ENCODE peak calls at places on chromosome 5, in eight cellular contexts. One of them, this sample, is unnamed.

GRCh38 chr5:57117601-57118000 is 56.3 kb upstream of the GPBP1 start:
- DNase-seq in AG04450: no peak
- DNase-seq in cardiac muscle cell: no peak
- DNase-seq in neural crest cell: no peak
- DNase-seq in OCI-LY7: no peak
- DNase-seq in bronchial epithelial cell: no peak
- DNase-seq in A549: no peak
- DNase-seq in nephron progenitor cell: no peak
- DNase-seq in this sample: no peak

GRCh38 chr5:132489871-132490483 is 596 bp downstream of the IRF1 start:
- DNase-seq in AG04450: no peak
- DNase-seq in neural crest cell: no peak
- DNase-seq in OCI-LY7: peak; percentile 70
- DNase-seq in nephron progenitor cell: no peak
- DNase-seq in bronchial epithelial cell: no peak
- DNase-seq in cardiac muscle cell: peak; percentile 57
- DNase-seq in A549: peak; percentile 25
- DNase-seq in this sample: no peak

GRCh38 chr5:85205430-85205829 is 820.8 kb upstream of the EDIL3 start:
- DNase-seq in cardiac muscle cell: no peak
- DNase-seq in nephron progenitor cell: no peak
- DNase-seq in AG04450: no peak
- DNase-seq in bronchial epithelial cell: no peak
- DNase-seq in neural crest cell: no peak
- DNase-seq in OCI-LY7: no peak
- DNase-seq in A549: no peak
- DNase-seq in this sample: no peak

GRCh38 chr5:132883261-132883834 is 9.9 kb downstream of the LEAP2 start:
- DNase-seq in AG04450: peak; percentile 33
- DNase-seq in A549: peak; percentile 80
- DNase-seq in bronchial epithelial cell: peak; percentile 58
- DNase-seq in OCI-LY7: peak; percentile 60
- DNase-seq in cardiac muscle cell: peak; percentile 81
- DNase-seq in neural crest cell: peak; percentile 28
- DNase-seq in nephron progenitor cell: peak; percentile 27
- DNase-seq in this sample: peak; percentile 29

GRCh38 chr5:97297063-97297715 is 114.1 kb upstream of the RIOK2 start:
- DNase-seq in A549: peak; percentile 31
- DNase-seq in bronchial epithelial cell: peak; percentile 37
- DNase-seq in nephron progenitor cell: peak; percentile 38
- DNase-seq in AG04450: no peak
- DNase-seq in OCI-LY7: peak; percentile 24
- DNase-seq in cardiac muscle cell: peak; percentile 11
- DNase-seq in neural crest cell: peak; percentile 23
- DNase-seq in this sample: no peak

GRCh38 chr5:43312699-43313034 is 545 bp downstream of the HMGCS1 start:
- DNase-seq in OCI-LY7: peak; percentile 58
- DNase-seq in neural crest cell: no peak
- DNase-seq in A549: no peak
- DNase-seq in AG04450: no peak
- DNase-seq in bronchial epithelial cell: no peak
- DNase-seq in cardiac muscle cell: no peak
- DNase-seq in nephron progenitor cell: no peak
- DNase-seq in this sample: no peak

GRCh38 chr5:20034717-20035116 is 46.7 kb upstream of the CDH18 start:
- DNase-seq in neural crest cell: no peak
- DNase-seq in cardiac muscle cell: no peak
- DNase-seq in nephron progenitor cell: no peak
- DNase-seq in A549: no peak
- DNase-seq in AG04450: no peak
- DNase-seq in OCI-LY7: no peak
- DNase-seq in bronchial epithelial cell: no peak
- DNase-seq in this sample: no peak

GRCh38 chr5:97528941-97529340 is 345.9 kb upstream of the RIOK2 start:
- DNase-seq in cardiac muscle cell: peak; percentile 70
- DNase-seq in OCI-LY7: no peak
- DNase-seq in neural crest cell: no peak
- DNase-seq in nephron progenitor cell: no peak
- DNase-seq in A549: no peak
- DNase-seq in AG04450: peak; percentile 44
- DNase-seq in bronchial epithelial cell: no peak
- DNase-seq in this sample: peak; percentile 43

GRCh38 chr5:43227655-43228054 is 35.6 kb downstream of the NIM1K start:
- DNase-seq in AG04450: peak; percentile 21
- DNase-seq in neural crest cell: no peak
- DNase-seq in bronchial epithelial cell: peak; percentile 49
- DNase-seq in OCI-LY7: peak; percentile 20
- DNase-seq in cardiac muscle cell: peak; percentile 75
- DNase-seq in A549: peak; percentile 71
- DNase-seq in nephron progenitor cell: no peak
- DNase-seq in this sample: peak; percentile 14

GRCh38 chr5:130000460-130000859 is 96.2 kb downstream of the CHSY3 start:
- DNase-seq in nephron progenitor cell: no peak
- DNase-seq in AG04450: no peak
- DNase-seq in neural crest cell: no peak
- DNase-seq in cardiac muscle cell: no peak
- DNase-seq in bronchial epithelial cell: no peak
- DNase-seq in OCI-LY7: no peak
- DNase-seq in A549: no peak
- DNase-seq in this sample: no peak

GRCh38 chr5:129996896-129997295 is 92.6 kb downstream of the CHSY3 start:
- DNase-seq in OCI-LY7: no peak
- DNase-seq in AG04450: no peak
- DNase-seq in cardiac muscle cell: peak; percentile 19
- DNase-seq in neural crest cell: no peak
- DNase-seq in bronchial epithelial cell: peak; percentile 21
- DNase-seq in nephron progenitor cell: no peak
- DNase-seq in A549: no peak
- DNase-seq in this sample: peak; percentile 20

GRCh38 chr5:130002876-130003275 is 98.6 kb downstream of the CHSY3 start:
- DNase-seq in OCI-LY7: no peak
- DNase-seq in A549: no peak
- DNase-seq in neural crest cell: no peak
- DNase-seq in bronchial epithelial cell: no peak
- DNase-seq in AG04450: no peak
- DNase-seq in cardiac muscle cell: no peak
- DNase-seq in nephron progenitor cell: no peak
- DNase-seq in this sample: no peak

DNA sequence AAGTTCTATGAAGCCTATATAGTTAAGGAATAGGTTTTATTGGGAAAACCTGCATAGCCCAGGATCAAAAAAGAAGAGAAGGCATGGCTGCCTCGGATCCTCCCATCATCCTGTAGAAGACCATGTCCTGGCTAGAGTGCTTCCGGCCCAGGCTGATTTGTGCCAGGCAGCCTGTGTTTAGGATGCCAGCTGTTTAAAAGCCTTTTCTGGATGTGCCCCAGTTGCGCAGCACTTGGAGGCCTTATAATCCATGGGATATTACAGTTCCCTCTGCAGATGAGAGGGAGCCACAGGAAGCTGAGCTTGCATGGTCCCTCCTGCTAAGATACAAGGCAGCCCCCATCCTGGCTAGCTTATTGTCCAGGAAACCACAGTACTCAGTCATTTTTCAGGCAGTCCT is 97.9 kb downstream of the CHSY3 start:
- DNase-seq in nephron progenitor cell: no peak
- DNase-seq in OCI-LY7: no peak
- DNase-seq in AG04450: no peak
- DNase-seq in A549: no peak
- DNase-seq in neural crest cell: no peak
- DNase-seq in cardiac muscle cell: no peak
- DNase-seq in bronchial epithelial cell: no peak
- DNase-seq in this sample: no peak
- TF ChIP-seq CTCF in nephron progenitor cell: no peak
- TF ChIP-seq CTCF in OCI-LY7: no peak
- TF ChIP-seq CTCF in AG04450: no peak
- TF ChIP-seq CTCF in A549: no peak
- TF ChIP-seq CTCF in neural crest cell: no peak
- TF ChIP-seq CTCF in cardiac muscle cell: no peak
- TF ChIP-seq CTCF in bronchial epithelial cell: no peak
- TF ChIP-seq CTCF in this sample: no peak

GRCh38 chr5:116410345-116410890 is 164.2 kb downstream of the SEMA6A start:
- DNase-seq in nephron progenitor cell: no peak
- DNase-seq in A549: no peak
- DNase-seq in OCI-LY7: no peak
- DNase-seq in neural crest cell: no peak
- DNase-seq in cardiac muscle cell: no peak
- DNase-seq in AG04450: no peak
- DNase-seq in bronchial epithelial cell: no peak
- DNase-seq in this sample: no peak
- TF ChIP-seq CTCF in nephron progenitor cell: no peak
- TF ChIP-seq CTCF in A549: no peak
- TF ChIP-seq CTCF in OCI-LY7: no peak
- TF ChIP-seq CTCF in neural crest cell: no peak
- TF ChIP-seq CTCF in cardiac muscle cell: no peak
- TF ChIP-seq CTCF in AG04450: no peak
- TF ChIP-seq CTCF in bronchial epithelial cell: no peak
- TF ChIP-seq CTCF in this sample: no peak

DNA sequence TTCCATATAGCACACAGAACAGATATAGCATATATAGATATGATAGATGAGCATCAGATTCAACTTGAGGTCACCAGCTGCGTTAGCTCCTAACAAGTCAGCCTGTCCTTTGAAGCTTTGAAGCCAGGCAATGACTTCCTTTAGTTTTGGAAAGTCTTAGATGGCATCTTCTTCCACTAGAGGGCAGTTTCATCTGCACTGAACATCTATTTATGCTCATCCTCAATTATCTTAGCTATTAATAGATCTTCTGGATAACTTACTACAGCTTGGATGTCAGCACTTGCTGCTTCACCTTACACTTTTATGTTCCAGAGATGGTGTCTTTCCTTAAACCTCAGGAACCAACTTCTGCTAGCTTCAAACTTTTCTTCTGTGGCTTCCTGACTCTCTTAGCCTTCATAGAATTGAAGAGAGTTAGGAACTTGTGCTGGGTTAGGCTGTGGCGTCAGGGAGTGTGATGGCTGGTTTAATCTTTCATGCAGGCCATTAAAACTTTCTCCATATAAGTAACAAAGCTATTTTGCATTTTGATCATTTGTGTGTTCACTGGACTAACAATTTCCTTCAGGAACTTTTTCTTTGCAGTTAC is 1401.4 kb downstream of the EFNA5 start:
- DNase-seq in AG04450: no peak
- DNase-seq in nephron progenitor cell: no peak
- DNase-seq in A549: peak; percentile 31
- DNase-seq in bronchial epithelial cell: peak; percentile 58
- DNase-seq in neural crest cell: no peak
- DNase-seq in OCI-LY7: peak; percentile 18
- DNase-seq in cardiac muscle cell: peak; percentile 35
- DNase-seq in this sample: no peak
- TF ChIP-seq CTCF in AG04450: peak; percentile 75
- TF ChIP-seq CTCF in nephron progenitor cell: peak; percentile 36
- TF ChIP-seq CTCF in A549: peak; percentile 48
- TF ChIP-seq CTCF in bronchial epithelial cell: peak; percentile 74
- TF ChIP-seq CTCF in neural crest cell: peak; percentile 63
- TF ChIP-seq CTCF in OCI-LY7: peak; percentile 69
- TF ChIP-seq CTCF in cardiac muscle cell: peak; percentile 59
- TF ChIP-seq CTCF in this sample: peak; percentile 61

GRCh38 chr5:138594305-138595058 is 19.3 kb upstream of the HSPA9 start:
- DNase-seq in neural crest cell: no peak
- DNase-seq in cardiac muscle cell: no peak
- DNase-seq in AG04450: no peak
- DNase-seq in nephron progenitor cell: no peak
- DNase-seq in bronchial epithelial cell: no peak
- DNase-seq in OCI-LY7: no peak
- DNase-seq in A549: no peak
- DNase-seq in this sample: no peak
- TF ChIP-seq CTCF in neural crest cell: peak; percentile 56
- TF ChIP-seq CTCF in cardiac muscle cell: peak; percentile 52
- TF ChIP-seq CTCF in AG04450: peak; percentile 43
- TF ChIP-seq CTCF in nephron progenitor cell: peak; percentile 5
- TF ChIP-seq CTCF in bronchial epithelial cell: peak; percentile 36
- TF ChIP-seq CTCF in OCI-LY7: peak; percentile 78
- TF ChIP-seq CTCF in A549: peak; percentile 8
- TF ChIP-seq CTCF in this sample: peak; percentile 20

GRCh38 chr5:73312872-73313510 is 135.6 kb downstream of the FOXD1 start:
- DNase-seq in neural crest cell: no peak
- DNase-seq in AG04450: no peak
- DNase-seq in OCI-LY7: no peak
- DNase-seq in bronchial epithelial cell: no peak
- DNase-seq in cardiac muscle cell: no peak
- DNase-seq in A549: no peak
- DNase-seq in nephron progenitor cell: no peak
- DNase-seq in this sample: no peak

GRCh38 chr5:73312146-73312871 is 136.3 kb downstream of the FOXD1 start:
- DNase-seq in AG04450: peak; percentile 89
- DNase-seq in nephron progenitor cell: no peak
- DNase-seq in neural crest cell: no peak
- DNase-seq in bronchial epithelial cell: no peak
- DNase-seq in cardiac muscle cell: peak; percentile 94
- DNase-seq in A549: peak; percentile 25
- DNase-seq in OCI-LY7: peak; percentile 4
- DNase-seq in this sample: no peak

GRCh38 chr5:73307645-73308346 is 134.8 kb downstream of the TMEM174 start:
- DNase-seq in cardiac muscle cell: no peak
- DNase-seq in AG04450: no peak
- DNase-seq in bronchial epithelial cell: no peak
- DNase-seq in OCI-LY7: no peak
- DNase-seq in neural crest cell: no peak
- DNase-seq in nephron progenitor cell: no peak
- DNase-seq in A549: no peak
- DNase-seq in this sample: no peak

GRCh38 chr5:73314395-73315195 is 134.0 kb downstream of the FOXD1 start:
- DNase-seq in neural crest cell: no peak
- DNase-seq in bronchial epithelial cell: peak; percentile 82
- DNase-seq in A549: no peak
- DNase-seq in cardiac muscle cell: no peak
- DNase-seq in AG04450: no peak
- DNase-seq in OCI-LY7: no peak
- DNase-seq in nephron progenitor cell: no peak
- DNase-seq in this sample: no peak

DNA sequence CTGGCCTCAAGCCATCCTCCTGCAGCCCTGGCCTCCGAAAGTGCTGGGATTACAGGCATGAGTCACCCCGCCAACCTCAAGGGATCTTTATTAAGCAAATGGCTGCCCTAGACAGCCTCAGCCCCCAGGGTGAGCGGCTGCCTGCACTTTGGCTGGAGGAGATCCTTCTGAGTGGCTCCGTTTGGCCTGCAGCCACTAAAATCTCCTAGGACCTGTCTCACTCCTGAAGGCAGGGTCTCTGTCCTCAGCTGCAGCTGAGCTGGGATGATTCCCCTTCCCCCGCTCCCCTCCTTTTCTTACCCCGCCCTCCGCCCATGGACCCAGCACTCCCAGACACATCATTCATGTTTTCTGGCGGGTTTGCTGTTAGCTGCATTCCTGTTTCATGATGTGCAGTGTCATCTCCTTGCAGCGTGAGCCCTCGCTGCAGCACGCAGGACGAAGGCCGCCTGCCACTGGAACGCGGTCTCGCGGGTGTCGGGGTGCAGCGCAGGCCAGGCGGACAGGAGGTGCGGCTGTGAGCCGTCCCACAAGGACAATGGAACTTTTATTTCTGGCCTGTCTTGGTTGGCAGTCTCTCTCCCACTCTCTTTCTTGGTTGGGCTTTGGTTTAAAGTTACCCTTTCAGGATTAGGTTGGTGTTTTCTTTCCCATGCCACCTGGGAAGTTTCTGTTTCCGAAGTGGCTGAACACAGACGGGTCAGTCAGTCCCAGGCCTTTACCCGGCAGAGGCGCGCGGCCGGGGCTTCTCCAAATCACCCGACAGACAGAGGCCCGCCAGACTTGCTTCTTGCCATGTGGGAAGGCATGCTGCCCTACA is 137.1 kb downstream of the FOXD1 start:
- DNase-seq in neural crest cell: no peak
- DNase-seq in cardiac muscle cell: peak; percentile 82
- DNase-seq in OCI-LY7: no peak
- DNase-seq in nephron progenitor cell: peak; percentile 62
- DNase-seq in AG04450: peak; percentile 66
- DNase-seq in bronchial epithelial cell: no peak
- DNase-seq in A549: peak; percentile 23
- DNase-seq in this sample: no peak
- TF ChIP-seq CTCF in neural crest cell: no peak
- TF ChIP-seq CTCF in cardiac muscle cell: no peak
- TF ChIP-seq CTCF in OCI-LY7: no peak
- TF ChIP-seq CTCF in nephron progenitor cell: no peak
- TF ChIP-seq CTCF in AG04450: no peak
- TF ChIP-seq CTCF in bronchial epithelial cell: no peak
- TF ChIP-seq CTCF in A549: no peak
- TF ChIP-seq CTCF in this sample: no peak